ENCODE peak calls at places on chromosome 5, in nine cellular contexts. L is breast epithelium, F is Peyer's patch, R is cardiac muscle cell, Z is body of pancreas, C is testis, M is pancreas, I is endothelial cell of umbilical vein, B is hepatocyte. Q is an unnamed sample.

GRCh38 chr5:33319151-33319550 is 121.6 kb upstream of the TARS1 start:
- DNase-seq in Z (no peak), F (no peak), I (no peak), C (no peak), L (no peak), R (no peak), B (no peak), M (no peak), Q (no peak)

GRCh38 chr5:180126716-180127681 is 55.4 kb upstream of the RNF130 start:
- DNase-seq in C (peak), I (no peak), Z (no peak), L (peak), B (peak), R (peak), F (peak), M (no peak), Q (peak)

GRCh38 chr5:139650689-139651501 is 2.7 kb downstream of the CXXC5 start:
- DNase-seq in C (peak), B (peak), M (peak), F (peak), L (no peak), I (no peak), Z (peak), R (peak), Q (no peak)

GRCh38 chr5:91025449-91025848 is 357.7 kb downstream of the ARRDC3 start:
- DNase-seq in B (no peak), F (no peak), M (no peak), L (no peak), I (no peak), C (no peak), R (no peak), Z (no peak), Q (no peak)

GRCh38 chr5:91296691-91297143 is 86.4 kb downstream of the ARRDC3 start:
- DNase-seq in Z (no peak), R (no peak), M (no peak), I (no peak), B (no peak), C (no peak), F (no peak), L (peak), Q (peak)

GRCh38 chr5:57435701-57436134 is 46.9 kb downstream of the ACTBL2 start:
- DNase-seq in Z (peak), C (no peak), B (peak), L (no peak), F (no peak), M (no peak), I (peak), R (no peak), Q (peak)

GRCh38 chr5:179878222-179879002 is 19.8 kb upstream of the MRNIP start:
- DNase-seq in B (no peak), L (no peak), I (no peak), Z (no peak), F (peak), R (no peak), C (no peak), M (no peak), Q (no peak)

GRCh38 chr5:5726401-5726800 is 303.9 kb downstream of the ICE1 start:
- DNase-seq in B (no peak), I (no peak), M (no peak), C (no peak), F (no peak), L (no peak), R (no peak), Z (no peak), Q (no peak)

GRCh38 chr5:31131381-31131811 is 62.1 kb upstream of the CDH6 start:
- DNase-seq in I (no peak), Z (no peak), F (no peak), B (no peak), M (no peak), R (no peak), C (no peak), L (no peak), Q (no peak)

GRCh38 chr5:59617186-59617771 is 276.2 kb downstream of the PDE4D start:
- DNase-seq in M (no peak), C (no peak), F (no peak), I (no peak), B (no peak), L (no peak), R (no peak), Z (no peak), Q (no peak)

GRCh38 chr5:141560725-141561483 is 57.9 kb downstream of the DIAPH1 start:
- DNase-seq in R (peak), F (peak), C (peak), Z (peak), L (peak), B (peak), I (peak), M (peak), Q (peak)

GRCh38 chr5:142894749-142895148 is 124.6 kb downstream of the ARHGAP26 start:
- DNase-seq in B (no peak), C (no peak), R (no peak), M (no peak), F (no peak), I (no peak), L (no peak), Z (no peak), Q (no peak)

GRCh38 chr5:81601912-81602311 is 149.0 kb downstream of the SSBP2 start:
- DNase-seq in C (no peak), Z (no peak), M (no peak), L (no peak), F (no peak), B (no peak), I (peak), R (no peak), Q (no peak)

GRCh38 chr5:10218658-10219057 is 31.0 kb downstream of the ATPSCKMT start:
- DNase-seq in R (no peak), Z (no peak), M (no peak), F (no peak), L (no peak), C (no peak), I (no peak), B (no peak), Q (no peak)

GRCh38 chr5:83653669-83654068 is 67.0 kb downstream of the HAPLN1 start:
- DNase-seq in Z (no peak), C (peak), F (no peak), R (no peak), I (no peak), M (no peak), B (no peak), L (no peak), Q (no peak)

GRCh38 chr5:88826959-88827585 is 55.9 kb downstream of the MEF2C start:
- DNase-seq in B (peak), L (no peak), Z (no peak), F (no peak), R (peak), I (peak), M (no peak), C (peak), Q (no peak)

GRCh38 chr5:169162407-169162806 is 138.5 kb downstream of the SLIT3 start:
- DNase-seq in M (no peak), R (no peak), Z (no peak), B (no peak), C (no peak), I (peak), F (no peak), L (no peak), Q (no peak)

GRCh38 chr5:116864157-116864837 is 289.7 kb upstream of the SEMA6A start:
- DNase-seq in I (no peak), Z (no peak), B (peak), R (peak), C (no peak), F (no peak), L (no peak), M (no peak), Q (no peak)

GRCh38 chr5:92403308-92403707 is 1020.2 kb upstream of the ARRDC3 start:
- DNase-seq in Z (no peak), I (no peak), B (no peak), F (no peak), L (no peak), M (no peak), R (no peak), C (no peak), Q (no peak)

GRCh38 chr5:93649234-93649900 is 66.3 kb downstream of the NR2F1 start:
- DNase-seq in I (no peak), B (no peak), F (no peak), M (no peak), Z (no peak), R (no peak), C (no peak), L (no peak), Q (no peak)

GRCh38 chr5:150497989-150498317 is 10.0 kb upstream of the NDST1 start:
- DNase-seq in L (no peak), F (no peak), M (no peak), R (no peak), I (no peak), C (no peak), Z (no peak), B (no peak), Q (no peak)

GRCh38 chr5:150498501-150498900 is 9.4 kb upstream of the NDST1 start:
- DNase-seq in F (no peak), C (no peak), B (no peak), M (no peak), L (no peak), I (no peak), R (no peak), Z (no peak), Q (no peak)

GRCh38 chr5:150496098-150496497 is 11.8 kb upstream of the NDST1 start:
- DNase-seq in M (no peak), I (no peak), L (no peak), R (no peak), Z (no peak), C (no peak), B (no peak), F (no peak), Q (no peak)

GRCh38 chr5:150496534-150496933 is 11.4 kb upstream of the NDST1 start:
- DNase-seq in R (no peak), B (no peak), I (no peak), C (no peak), F (no peak), Z (no peak), L (no peak), M (no peak), Q (no peak)

GRCh38 chr5:150497274-150497988 is 10.5 kb upstream of the NDST1 start:
- DNase-seq in M (no peak), C (peak), F (no peak), I (peak), Z (no peak), L (no peak), B (peak), R (no peak), Q (peak)
- TF ChIP-seq CTCF in M (no peak), C (no peak), F (no peak), I (no peak), Z (no peak), L (no peak), B (no peak), R (peak), Q (no peak)

GRCh38 chr5:1884638-1885475 is 2.1 kb upstream of the IRX4 start:
- DNase-seq in M (peak), L (no peak), Z (no peak), B (no peak), I (no peak), R (no peak), C (no peak), F (no peak), Q (no peak)
- H3K27ac ChIP-seq in M (no peak), L (peak), Z (no peak), B (no peak), I (no peak), R (peak), C (no peak), F (no peak), Q (peak)

GRCh38 chr5:62795912-62796311 is 217.3 kb downstream of the LRRC70 start:
- DNase-seq in I (no peak), B (no peak), Z (no peak), F (no peak), L (no peak), M (no peak), C (no peak), R (no peak), Q (no peak)

GRCh38 chr5:62785588-62785987 is 207.0 kb downstream of the LRRC70 start:
- DNase-seq in R (no peak), Z (no peak), B (no peak), F (no peak), C (no peak), I (no peak), L (no peak), M (no peak), Q (no peak)

GRCh38 chr5:62786099-62786498 is 207.5 kb downstream of the LRRC70 start:
- DNase-seq in I (no peak), B (no peak), L (no peak), M (no peak), F (no peak), Z (no peak), R (no peak), C (no peak), Q (no peak)

GRCh38 chr5:62790348-62790747 is 211.7 kb downstream of the LRRC70 start:
- DNase-seq in R (no peak), B (peak), M (no peak), L (no peak), Z (no peak), C (no peak), F (no peak), I (no peak), Q (no peak)

GRCh38 chr5:62791059-62791458 is 212.4 kb downstream of the LRRC70 start:
- DNase-seq in I (peak), Z (no peak), R (peak), L (no peak), C (no peak), M (no peak), F (no peak), B (peak), Q (no peak)
- TF ChIP-seq CTCF in I (peak), Z (no peak), R (peak), L (no peak), C (no peak), M (no peak), F (no peak), B (peak), Q (no peak)

GRCh38 chr5:55438931-55439477 is 95.8 kb downstream of the PLPP1 start:
- DNase-seq in R (peak), L (peak), M (no peak), Z (no peak), C (no peak), B (peak), F (no peak), I (no peak), Q (no peak)

GRCh38 chr5:55441107-55441771 is 93.5 kb downstream of the PLPP1 start:
- DNase-seq in Z (no peak), M (no peak), L (no peak), B (no peak), F (no peak), I (no peak), C (no peak), R (peak), Q (no peak)

GRCh38 chr5:55437452-55437851 is 97.3 kb downstream of the PLPP1 start:
- DNase-seq in F (no peak), C (no peak), Z (no peak), L (no peak), I (no peak), M (no peak), R (no peak), B (no peak), Q (no peak)

GRCh38 chr5:55440188-55440646 is 94.5 kb downstream of the PLPP1 start:
- DNase-seq in Z (no peak), R (no peak), I (no peak), M (no peak), C (no peak), B (no peak), F (no peak), L (no peak), Q (no peak)

GRCh38 chr5:55437859-55438206 is 96.9 kb downstream of the PLPP1 start:
- DNase-seq in R (no peak), B (no peak), C (no peak), I (no peak), M (no peak), Z (no peak), L (no peak), F (no peak), Q (no peak)
- H3K27ac ChIP-seq in R (peak), B (peak), C (peak), I (peak), M (no peak), Z (peak), L (peak), F (peak), Q (peak)

GRCh38 chr5:171534009-171534895 is 114.8 kb downstream of the FGF18 start:
- DNase-seq in R (no peak), B (no peak), L (no peak), C (no peak), F (no peak), Z (no peak), M (no peak), I (no peak), Q (no peak)
- TF ChIP-seq CTCF in R (no peak), B (no peak), L (no peak), C (no peak), F (no peak), Z (no peak), M (no peak), I (no peak), Q (no peak)

Q was measured in RWPE1.